ENCODE peak calls at places on chromosome 4, in seven cellular contexts. A, T, J, B, G, S and X are unnamed samples.

GRCh38 chr4:103046416-103047290 is 27.1 kb upstream of the SLC9B1 start:
- DNase-seq in J (no peak), T (peak; percentile 21), B (no peak), G (peak; percentile 51), A (peak; percentile 64), S (peak; percentile 71), X (peak; percentile 58)

GRCh38 chr4:38177035-38177791 is 217.0 kb downstream of the PTTG2 start:
- DNase-seq in B (peak; percentile 19), G (peak; percentile 46), S (no peak), A (peak; percentile 86), T (no peak), J (no peak), X (no peak)

GRCh38 chr4:52665592-52665991 is 6.5 kb upstream of the USP46 start:
- DNase-seq in S (no peak), J (no peak), A (no peak), B (no peak), T (no peak), G (peak; percentile 42), X (peak; percentile 29)

GRCh38 chr4:138663883-138664282 is 351.7 kb upstream of the NOCT start:
- DNase-seq in J (no peak), A (no peak), S (no peak), B (no peak), G (no peak), T (no peak), X (no peak)

GRCh38 chr4:108695062-108695461 is 44.7 kb downstream of the OSTC start:
- DNase-seq in J (no peak), B (no peak), S (peak; percentile 70), T (no peak), G (no peak), A (no peak), X (no peak)

GRCh38 chr4:3059090-3059428 is 15.3 kb downstream of the HTT-AS start:
- DNase-seq in A (no peak), T (no peak), B (no peak), J (no peak), S (no peak), G (no peak), X (no peak)

GRCh38 chr4:41865306-41865980 is 69.8 kb upstream of the TMEM33 start:
- DNase-seq in T (peak; percentile 46), A (peak; percentile 43), G (no peak), J (no peak), S (no peak), B (no peak), X (no peak)

GRCh38 chr4:128328106-128328505 is 40.5 kb upstream of the PGRMC2 start:
- DNase-seq in S (no peak), B (no peak), J (no peak), G (no peak), A (no peak), T (no peak), X (no peak)

GRCh38 chr4:33369366-33369899 is 2649.3 kb downstream of the PCDH7 start:
- DNase-seq in A (peak; percentile 68), G (peak; percentile 53), J (peak; percentile 31), T (no peak), S (no peak), B (no peak), X (peak; percentile 77)

GRCh38 chr4:76434901-76435688 is at the start of gene SHROOM3:
- DNase-seq in A (peak; percentile 47), T (no peak), J (no peak), B (no peak), G (peak; percentile 52), S (no peak), X (peak; percentile 71)

GRCh38 chr4:67103001-67103737 is 442.1 kb downstream of the CENPC start:
- DNase-seq in G (no peak), S (no peak), B (no peak), J (no peak), A (no peak), T (no peak), X (no peak)

GRCh38 chr4:155569960-155570515 is 96.6 kb upstream of the GUCY1A1 start:
- DNase-seq in G (no peak), T (no peak), A (peak; percentile 73), S (no peak), J (peak; percentile 75), B (no peak), X (no peak)

GRCh38 chr4:155943610-155944329 is 9.9 kb downstream of the CTSO start:
- DNase-seq in T (no peak), J (no peak), G (no peak), B (no peak), S (no peak), A (no peak), X (no peak)

GRCh38 chr4:38695844-38696243 is 31.8 kb downstream of the KLF3 start:
- DNase-seq in G (no peak), T (no peak), B (no peak), S (no peak), J (no peak), A (no peak), X (no peak)

GRCh38 chr4:1380368-1381151 is 25.7 kb downstream of the NKX1-1 start:
- DNase-seq in T (no peak), J (no peak), G (no peak), B (no peak), A (no peak), S (no peak), X (no peak)

GRCh38 chr4:3330682-3331081 is 37.9 kb downstream of the RGS12 start:
- DNase-seq in A (no peak), S (no peak), G (no peak), J (no peak), B (no peak), T (no peak), X (no peak)

GRCh38 chr4:84673475-84674230 is 90.7 kb downstream of the CDS1 start:
- DNase-seq in B (no peak), A (peak; percentile 88), S (no peak), J (peak; percentile 64), T (no peak), G (peak; percentile 88), X (peak; percentile 84)

GRCh38 chr4:39698424-39699009 is 581 bp downstream of the UBE2K start:
- DNase-seq in T (peak; percentile 71), B (peak; percentile 36), A (peak; percentile 27), J (no peak), G (peak; percentile 36), S (peak; percentile 69), X (peak; percentile 57)

GRCh38 chr4:108107729-108108382 is 60.9 kb downstream of the LEF1 start:
- DNase-seq in T (no peak), S (peak; percentile 49), B (no peak), A (no peak), J (no peak), G (no peak), X (no peak)

GRCh38 chr4:78551420-78552351 is at the start of gene ANXA3:
- DNase-seq in J (no peak), T (peak; percentile 57), A (peak; percentile 32), G (no peak), S (peak; percentile 51), B (no peak), X (peak; percentile 53)

GRCh38 chr4:27055226-27055760 is 194.7 kb downstream of the STIM2 start:
- DNase-seq in G (no peak), T (no peak), A (no peak), J (no peak), S (no peak), B (no peak), X (no peak)

GRCh38 chr4:104815593-104816156 is 321.0 kb upstream of the CXXC4 start:
- DNase-seq in S (no peak), T (no peak), G (peak; percentile 57), A (no peak), B (no peak), J (no peak), X (no peak)

GRCh38 chr4:173410106-173410505 is 11.2 kb upstream of the SCRG1 start:
- DNase-seq in T (no peak), B (no peak), S (no peak), G (no peak), A (no peak), J (no peak), X (no peak)

GRCh38 chr4:7470111-7470510 is 35.4 kb upstream of the PSAPL1 start:
- DNase-seq in J (no peak), T (no peak), B (no peak), A (no peak), S (no peak), G (no peak), X (no peak)

GRCh38 chr4:2487632-2488031 is 18.7 kb downstream of the RNF4 start:
- DNase-seq in G (no peak), A (no peak), J (no peak), B (no peak), T (no peak), S (no peak), X (no peak)

GRCh38 chr4:46386570-46386969 is 3.4 kb downstream of the GABRA2 start:
- DNase-seq in G (no peak), S (peak; percentile 23), T (peak; percentile 6), J (no peak), A (no peak), B (no peak), X (peak; percentile 73)

GRCh38 chr4:40493160-40493559 is 136.5 kb downstream of the RBM47 start:
- DNase-seq in T (no peak), A (peak; percentile 9), B (no peak), J (no peak), G (no peak), S (no peak), X (no peak)

GRCh38 chr4:75653845-75654503 is 19.2 kb downstream of the G3BP2 start:
- DNase-seq in G (peak; percentile 64), J (no peak), A (peak; percentile 60), S (no peak), B (no peak), T (no peak), X (peak; percentile 45)

GRCh38 chr4:68494688-68495087 is 47.4 kb downstream of the TMPRSS11E start:
- DNase-seq in G (no peak), B (no peak), S (no peak), A (no peak), T (no peak), J (no peak), X (no peak)

DNA sequence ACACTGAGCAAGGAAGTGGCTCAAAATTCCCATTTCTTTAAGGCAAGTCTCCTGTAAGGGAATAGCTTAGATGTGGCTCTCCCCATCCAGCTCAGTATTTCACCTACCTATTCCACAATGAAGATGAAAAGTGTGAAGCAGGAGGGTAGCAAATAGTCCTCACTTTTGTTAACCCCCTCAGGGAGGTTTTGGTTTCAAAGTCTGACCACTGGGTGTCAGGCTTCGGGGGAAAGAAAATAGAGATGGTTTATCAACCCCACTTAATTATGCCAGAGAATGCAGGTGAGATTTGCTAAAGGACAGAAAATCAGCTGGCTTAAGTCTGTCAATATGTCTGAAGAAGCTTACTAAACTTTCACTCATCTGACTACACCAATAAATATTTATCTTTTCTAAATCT is 69.5 kb downstream of the DHX15 start:
- DNase-seq in B (no peak), G (no peak), T (no peak), J (no peak), S (no peak), A (no peak), X (no peak)
- TF ChIP-seq CTCF in B (no peak), G (no peak), T (no peak), J (peak; percentile 21), S (peak; percentile 28), A (peak; percentile 25), X (no peak)

GRCh38 chr4:164935363-164935762 is 42.1 kb downstream of the TRIM61 start:
- DNase-seq in S (peak; percentile 11), T (no peak), G (no peak), J (no peak), B (no peak), A (no peak), X (no peak)
- TF ChIP-seq CTCF in S (peak; percentile 22), T (no peak), G (no peak), J (no peak), B (no peak), A (no peak), X (no peak)

GRCh38 chr4:72496119-72496518 is 72.9 kb downstream of the ADAMTS3 start:
- DNase-seq in B (no peak), J (peak; percentile 10), S (no peak), A (peak; percentile 3), G (peak; percentile 29), T (no peak), X (peak; percentile 20)
- TF ChIP-seq CTCF in B (no peak), J (peak; percentile 34), S (peak; percentile 10), A (peak; percentile 13), G (peak; percentile 20), T (no peak), X (peak; percentile 25)

GRCh38 chr4:90689739-90690138 is 562.5 kb downstream of the CCSER1 start:
- DNase-seq in B (no peak), S (no peak), G (peak; percentile 94), T (no peak), J (no peak), A (no peak), X (peak; percentile 25)
- TF ChIP-seq CTCF in B (no peak), S (no peak), G (no peak), T (no peak), J (no peak), A (no peak), X (no peak)